ENCODE peak calls at places on chromosomes 2 and 18, in seven cellular contexts. F, R, M, B, H, E and Q are unnamed samples.
A peak's percentile ranks its signal among the peaks of the same experiment; 100 is the strongest.

GRCh38 chr2:21268197-21268870 is 144.6 kb downstream of the TDRD15 start:
- DNase-seq in M (no peak), R (no peak), B (no peak), E (no peak), F (no peak), H (no peak), Q (no peak)

GRCh38 chr2:9770308-9771100 is 72.8 kb upstream of the TAF1B start:
- DNase-seq in E (peak; percentile 84), B (peak; percentile 89), H (peak; percentile 80), F (peak; percentile 54), M (peak; percentile 84), R (no peak), Q (peak; percentile 69)

GRCh38 chr2:10524341-10524740 is 76.2 kb upstream of the ODC1 start:
- DNase-seq in E (no peak), B (no peak), R (no peak), M (no peak), F (no peak), H (no peak), Q (no peak)

GRCh38 chr18:58505181-58505580 is 123.7 kb downstream of the ALPK2 start:
- DNase-seq in B (no peak), F (no peak), E (no peak), H (no peak), R (no peak), M (no peak), Q (peak; percentile 59)

GRCh38 chr18:3771121-3771971 is 321.4 kb downstream of the TGIF1 start:
- DNase-seq in H (peak; percentile 76), B (peak; percentile 85), R (peak; percentile 8), M (peak; percentile 95), E (peak; percentile 94), F (peak; percentile 88), Q (peak; percentile 90)

GRCh38 chr2:27903018-27903417 is 12.5 kb downstream of the BABAM2 start:
- DNase-seq in R (no peak), M (no peak), E (no peak), H (no peak), B (no peak), F (no peak), Q (no peak)

GRCh38 chr18:63869374-63869773 is 18.1 kb upstream of the SERPINB2 start:
- DNase-seq in H (no peak), R (no peak), F (no peak), E (peak; percentile 95), B (peak; percentile 73), M (peak; percentile 76), Q (no peak)

GRCh38 chr2:57947398-57947797 is 99.2 kb upstream of the VRK2 start:
- DNase-seq in M (no peak), E (no peak), B (no peak), H (no peak), F (no peak), R (no peak), Q (no peak)

GRCh38 chr18:49096021-49096420 is 145.3 kb upstream of the SMAD7 start:
- DNase-seq in E (no peak), H (no peak), F (no peak), B (peak; percentile 36), R (no peak), M (no peak), Q (no peak)

GRCh38 chr18:58609536-58609993 is 19.3 kb downstream of the ALPK2 start:
- DNase-seq in H (no peak), M (no peak), E (no peak), F (no peak), B (no peak), R (peak; percentile 55), Q (peak; percentile 25)

GRCh38 chr2:164903214-164903613 is 52.1 kb downstream of the SLC38A11 start:
- DNase-seq in H (no peak), M (peak; percentile 96), F (no peak), B (peak; percentile 59), R (no peak), E (peak; percentile 41), Q (no peak)

GRCh38 chr2:108268001-108268400 is 20.7 kb upstream of the SULT1C2 start:
- DNase-seq in M (peak; percentile 86), B (peak; percentile 66), F (no peak), H (no peak), R (no peak), E (peak; percentile 91), Q (no peak)

GRCh38 chr18:22110482-22110924 is 58.9 kb upstream of the GATA6 start:
- DNase-seq in E (no peak), M (no peak), H (no peak), B (no peak), R (no peak), F (no peak), Q (no peak)

GRCh38 chr2:234981197-234982095 is 29.6 kb downstream of the SH3BP4 start:
- DNase-seq in R (no peak), H (no peak), E (peak; percentile 90), B (peak; percentile 95), F (peak; percentile 71), M (peak; percentile 97), Q (no peak)

GRCh38 chr2:230418341-230419016 is 2.5 kb downstream of the SP100 start:
- DNase-seq in H (no peak), E (peak; percentile 33), M (peak; percentile 75), F (no peak), R (no peak), B (peak; percentile 42), Q (no peak)

GRCh38 chr2:101690547-101691182 is 6.8 kb upstream of the MAP4K4 start:
- DNase-seq in M (no peak), B (no peak), R (no peak), F (no peak), H (no peak), E (peak; percentile 12), Q (no peak)

GRCh38 chr2:203436496-203436895 is 98.6 kb downstream of the RAPH1 start:
- DNase-seq in F (no peak), B (no peak), M (no peak), H (no peak), E (no peak), R (no peak), Q (no peak)

GRCh38 chr2:29072971-29073725 is 1.2 kb downstream of the PCARE start:
- DNase-seq in R (no peak), H (no peak), M (no peak), B (no peak), F (no peak), E (no peak), Q (no peak)

GRCh38 chr2:187658952-187659525 is 104.8 kb upstream of the TFPI start:
- DNase-seq in R (no peak), B (peak; percentile 10), M (peak; percentile 76), E (peak; percentile 50), F (no peak), H (no peak), Q (no peak)

GRCh38 chr2:133248264-133248663 is 320.0 kb downstream of the NCKAP5 start:
- DNase-seq in M (no peak), B (no peak), E (no peak), R (no peak), H (no peak), F (no peak), Q (no peak)

GRCh38 chr2:37389984-37390765 is 45.7 kb downstream of the QPCT start:
- DNase-seq in E (peak; percentile 95), F (peak; percentile 36), B (peak; percentile 92), M (peak; percentile 91), H (no peak), R (peak; percentile 92), Q (peak; percentile 81)

GRCh38 chr18:41155025-41155424 is 800.0 kb upstream of the PIK3C3 start:
- DNase-seq in M (no peak), B (no peak), E (no peak), R (no peak), H (no peak), F (no peak), Q (no peak)

GRCh38 chr2:215847056-215847455 is 166.3 kb downstream of the MREG start:
- DNase-seq in F (no peak), M (no peak), R (no peak), E (no peak), B (no peak), H (no peak), Q (no peak)

GRCh38 chr18:74549591-74550104 is 15.3 kb downstream of the CNDP1 start:
- DNase-seq in M (no peak), R (no peak), F (no peak), B (no peak), E (no peak), H (no peak), Q (no peak)

GRCh38 chr2:170368370-170368769 is 190.4 kb downstream of the MYO3B start:
- DNase-seq in M (no peak), B (no peak), H (no peak), F (no peak), E (no peak), R (no peak), Q (no peak)

GRCh38 chr2:222756951-222757645 is 85.6 kb downstream of the MOGAT1 start:
- DNase-seq in R (no peak), E (peak; percentile 86), B (peak; percentile 69), F (no peak), M (peak; percentile 48), H (no peak), Q (no peak)

GRCh38 chr2:8307779-8308178 is 374.1 kb upstream of the ID2 start:
- DNase-seq in B (peak; percentile 91), R (no peak), H (no peak), F (no peak), E (peak; percentile 1), M (no peak), Q (no peak)

GRCh38 chr18:814300-815084 is 2.5 kb upstream of the YES1 start:
- DNase-seq in H (no peak), E (no peak), M (no peak), R (no peak), F (no peak), B (no peak), Q (peak; percentile 26)

GRCh38 chr2:28705743-28706142 is 45.9 kb upstream of the PPP1CB start:
- DNase-seq in F (no peak), H (no peak), B (no peak), E (peak; percentile 17), R (no peak), M (no peak), Q (no peak)

GRCh38 chr18:72544092-72544886 is at the start of gene CBLN2:
- DNase-seq in M (peak; percentile 80), F (no peak), B (peak; percentile 66), H (peak; percentile 68), R (no peak), E (peak; percentile 76), Q (peak; percentile 58)
- TF ChIP-seq CTCF in M (peak; percentile 81), F (peak; percentile 31), B (peak; percentile 90), H (peak; percentile 88), R (peak; percentile 54), E (peak; percentile 66), Q (peak; percentile 62)

DNA sequence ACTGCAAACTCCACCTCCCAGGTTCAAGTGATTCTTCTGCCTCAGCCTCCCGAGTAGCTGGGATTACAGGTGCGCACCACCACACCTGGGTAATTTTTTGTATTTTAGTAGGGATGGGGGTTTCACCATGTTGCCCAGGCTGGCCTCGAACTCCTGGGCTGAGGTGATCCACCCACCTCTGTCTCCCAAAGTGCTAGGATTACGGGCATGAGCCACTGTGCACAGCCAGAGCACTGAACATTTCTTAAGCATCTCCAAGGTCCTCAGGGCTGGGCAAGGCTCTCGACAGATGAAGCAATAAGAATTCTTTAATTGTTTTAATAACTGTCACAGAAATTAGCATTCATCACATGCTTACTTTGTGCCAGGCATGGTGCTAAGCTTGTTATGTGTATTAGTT is 4.1 kb downstream of the ATOH8 start:
- DNase-seq in E (no peak), B (no peak), H (no peak), R (no peak), F (no peak), M (no peak), Q (no peak)
- TF ChIP-seq CTCF in E (no peak), B (no peak), H (no peak), R (no peak), F (no peak), M (no peak), Q (no peak)

GRCh38 chr2:96138146-96139145 is at the start of gene ASTL:
- DNase-seq in H (no peak), M (peak; percentile 67), B (peak; percentile 47), R (no peak), F (peak; percentile 58), E (peak; percentile 77), Q (peak; percentile 80)
- TF ChIP-seq CTCF in H (peak; percentile 71), M (peak; percentile 84), B (peak; percentile 49), R (peak; percentile 73), F (peak; percentile 32), E (peak; percentile 51), Q (peak; percentile 71)

GRCh38 chr2:96760986-96761832 is 507 bp downstream of the CNNM4 start:
- DNase-seq in M (no peak), R (no peak), F (peak; percentile 45), E (peak; percentile 29), H (peak; percentile 48), B (no peak), Q (no peak)
- TF ChIP-seq CTCF in M (peak; percentile 16), R (peak; percentile 57), F (no peak), E (peak; percentile 22), H (peak; percentile 60), B (peak; percentile 40), Q (peak; percentile 56)